ENCODE peak calls at places on chromosomes 1 and 21, in four cellular contexts. J, I, P and A are unnamed samples.

GRCh38 chr21:36678538-36678937 is 20.4 kb upstream of the SIM2 start:
- DNase-seq in J (no peak), I (no peak), P (no peak), A (no peak)

GRCh38 chr1:27787895-27788294 is 14.9 kb downstream of the STX12 start:
- DNase-seq in J (no peak), I (no peak), P (no peak), A (no peak)

GRCh38 chr1:172966844-172967540 is 83.7 kb downstream of the TNFSF18 start:
- DNase-seq in J (no peak), I (no peak), P (no peak), A (no peak)

GRCh38 chr1:31924839-31925238 is 13.3 kb downstream of the PTP4A2 start:
- DNase-seq in J (no peak), I (no peak), P (no peak), A (no peak)

GRCh38 chr1:89598450-89599331 is 34.2 kb upstream of the LRRC8C start:
- DNase-seq in J (no peak), I (no peak), P (no peak), A (no peak)

GRCh38 chr1:212247179-212247721 is 38.0 kb upstream of the PPP2R5A start:
- DNase-seq in J (no peak), I (no peak), P (no peak), A (no peak)

GRCh38 chr1:220044683-220045355 is 1.5 kb downstream of the EPRS1 start:
- DNase-seq in J (no peak), I (no peak), P (no peak), A (no peak)

GRCh38 chr1:110628356-110629105 is 22.4 kb upstream of the KCNA2 start:
- DNase-seq in J (no peak), I (no peak), P (no peak), A (no peak)

GRCh38 chr1:214360525-214361164 is 79.7 kb downstream of the SMYD2 start:
- DNase-seq in J (no peak), I (no peak), P (no peak), A (no peak)

GRCh38 chr1:156691665-156692408 is 13.5 kb downstream of the CRABP2 start:
- DNase-seq in J (no peak), I (no peak), P (no peak), A (no peak)

GRCh38 chr1:206583461-206584264 is 28.6 kb downstream of the EIF2D start:
- DNase-seq in J (peak; percentile 80), I (peak; percentile 86), P (peak; percentile 77), A (peak; percentile 83)

GRCh38 chr1:100631015-100631521 is 88.5 kb upstream of the VCAM1 start:
- DNase-seq in J (no peak), I (no peak), P (no peak), A (no peak)

GRCh38 chr1:241677171-241677570 is 25.1 kb downstream of the WDR64 start:
- DNase-seq in J (no peak), I (no peak), P (no peak), A (peak; percentile 83)

GRCh38 chr1:198416276-198416675 is 124.2 kb downstream of the ATP6V1G3 start:
- DNase-seq in J (no peak), I (no peak), P (no peak), A (no peak)

GRCh38 chr1:35661474-35661795 is 20.1 kb upstream of the PSMB2 start:
- DNase-seq in J (no peak), I (no peak), P (no peak), A (no peak)

GRCh38 chr1:25082995-25083394 is 149.3 kb downstream of the SYF2 start:
- DNase-seq in J (no peak), I (no peak), P (no peak), A (no peak)

GRCh38 chr1:84892657-84893618 is at the start of gene LPAR3:
- DNase-seq in J (peak; percentile 23), I (no peak), P (no peak), A (peak; percentile 11)

GRCh38 chr1:177077006-177077405 is 87.5 kb downstream of the ASTN1 start:
- DNase-seq in J (no peak), I (no peak), P (no peak), A (no peak)

GRCh38 chr21:34020005-34020847 is 53.2 kb upstream of the MRPS6 start:
- DNase-seq in J (no peak), I (no peak), P (no peak), A (no peak)

GRCh38 chr1:32666866-32667566 is 16.0 kb downstream of the RBBP4 start:
- DNase-seq in J (no peak), I (no peak), P (no peak), A (no peak)

GRCh38 chr1:241061062-241061461 is 295.9 kb downstream of the RGS7 start:
- DNase-seq in J (no peak), I (no peak), P (no peak), A (no peak)

GRCh38 chr1:8560611-8561544 is 243.0 kb downstream of the SLC45A1 start:
- DNase-seq in J (no peak), I (peak; percentile 76), P (no peak), A (peak; percentile 53)

GRCh38 chr21:42151148-42152074 is 67.5 kb upstream of the ABCG1 start:
- DNase-seq in J (no peak), I (no peak), P (no peak), A (no peak)

GRCh38 chr1:9234223-9235122 is at the start of gene H6PD:
- DNase-seq in J (peak; percentile 78), I (peak; percentile 91), P (peak; percentile 43), A (peak; percentile 72)

GRCh38 chr1:200379431-200379755 is 30.4 kb downstream of the ZNF281 start:
- DNase-seq in J (no peak), I (no peak), P (no peak), A (no peak)

GRCh38 chr1:229186373-229187056 is 84.4 kb upstream of the RAB4A start:
- DNase-seq in J (no peak), I (peak; percentile 71), P (no peak), A (no peak)

GRCh38 chr1:207565546-207566468 is 69.8 kb downstream of the CR1 start:
- DNase-seq in J (no peak), I (no peak), P (no peak), A (no peak)

GRCh38 chr1:68916227-68916853 is 419.5 kb upstream of the DEPDC1 start:
- DNase-seq in J (no peak), I (no peak), P (no peak), A (no peak)

GRCh38 chr1:158153179-158153578 is 27.5 kb upstream of the CD1D start:
- DNase-seq in J (no peak), I (no peak), P (no peak), A (no peak)

GRCh38 chr1:38151399-38151798 is 104.8 kb upstream of the POU3F1 start:
- DNase-seq in J (no peak), I (no peak), P (no peak), A (no peak)